ENCODE peak calls at places on chromosomes 5 and 9, in seven cellular contexts. V is left ventricle myocardium inferior, D is H9, C is thoracic aorta, N is AG04450, K is upper lobe of right lung, J is SK-N-SH. Z is an unnamed sample.

GRCh38 chr9:123425261-123425821 is 69.3 kb downstream of the CRB2 start:
- DNase-seq in N (no peak), D (no peak), K (no peak), V (no peak), C (no peak), J (no peak), Z (no peak)

GRCh38 chr5:76380346-76381074 is 22.6 kb upstream of the IQGAP2 start:
- DNase-seq in V (no peak), D (no peak), K (no peak), N (no peak), J (no peak), C (no peak), Z (no peak)

GRCh38 chr9:27073841-27074728 is 34.9 kb upstream of the TEK start:
- DNase-seq in K (no peak), J (no peak), V (no peak), D (no peak), N (no peak), C (no peak), Z (no peak)

GRCh38 chr9:27888661-27889295 is 315.5 kb upstream of the C9orf72 start:
- DNase-seq in V (no peak), N (no peak), K (peak; percentile 67), J (peak; percentile 10), D (peak; percentile 76), C (no peak), Z (no peak)

GRCh38 chr9:97954550-97954989 is 16.6 kb upstream of the HEMGN start:
- DNase-seq in V (no peak), J (peak; percentile 58), N (no peak), K (no peak), C (no peak), D (peak; percentile 80), Z (no peak)

GRCh38 chr9:120868676-120869359 is 8.2 kb downstream of the PHF19 start:
- DNase-seq in C (peak; percentile 91), J (peak; percentile 88), N (peak; percentile 76), K (peak; percentile 100), D (peak; percentile 99), V (peak; percentile 95), Z (peak; percentile 94)

GRCh38 chr5:7392401-7393024 is 3.4 kb upstream of the ADCY2 start:
- DNase-seq in V (no peak), D (peak; percentile 68), C (no peak), N (no peak), J (peak; percentile 30), K (no peak), Z (no peak)

GRCh38 chr9:11158676-11159075 is 545.9 kb upstream of the PTPRD start:
- DNase-seq in J (no peak), V (no peak), C (no peak), D (no peak), K (no peak), N (no peak), Z (no peak)

GRCh38 chr5:33997331-33997983 is 10.4 kb downstream of the AMACR start:
- DNase-seq in N (peak; percentile 65), C (peak; percentile 8), J (peak; percentile 58), V (no peak), K (peak; percentile 70), D (peak; percentile 41), Z (peak; percentile 13)

GRCh38 chr9:127340721-127341120 is 56.2 kb upstream of the SLC2A8 start:
- DNase-seq in J (no peak), N (no peak), V (no peak), C (no peak), D (no peak), K (no peak), Z (no peak)

GRCh38 chr5:101390317-101390908 is 487.3 kb upstream of the ST8SIA4 start:
- DNase-seq in J (peak; percentile 2), V (no peak), N (peak; percentile 0), C (no peak), K (no peak), D (peak; percentile 31), Z (no peak)

DNA sequence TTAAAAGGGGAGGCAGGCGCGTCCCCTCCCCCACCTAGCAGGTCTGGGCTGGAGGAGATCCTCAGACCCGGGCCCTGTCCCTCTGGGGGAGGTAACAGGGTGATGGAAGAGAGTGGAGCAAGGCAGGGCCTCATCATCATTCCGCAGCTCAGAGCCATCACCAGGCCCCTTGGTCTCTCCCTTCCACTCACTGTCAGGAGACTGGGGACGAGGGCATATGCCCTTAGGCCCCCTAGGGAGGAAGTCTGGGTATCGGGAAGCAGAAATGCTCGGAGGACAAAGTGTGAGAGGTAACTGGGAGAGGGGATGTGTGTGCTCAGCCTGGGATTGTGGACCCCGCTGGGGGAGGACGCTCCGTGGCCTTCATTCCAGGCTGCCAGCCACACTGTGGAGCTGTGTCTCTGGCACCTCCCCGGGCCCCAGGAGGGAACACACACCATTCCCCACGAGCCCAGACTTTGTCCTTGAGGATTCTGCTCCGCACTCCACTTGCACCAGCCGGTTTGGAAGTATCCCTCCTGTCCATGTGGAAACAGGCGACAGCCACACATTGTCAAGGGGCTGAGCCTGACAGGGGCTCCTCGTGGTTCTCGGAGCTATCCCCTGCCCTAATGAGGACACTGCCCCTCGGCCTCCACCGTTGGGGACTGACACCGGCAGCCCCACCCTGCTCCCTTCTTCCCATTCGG is 824 bp downstream of the REEP2 start:
- DNase-seq in K (peak; percentile 61), C (no peak), D (no peak), V (no peak), J (peak; percentile 77), N (no peak), Z (no peak)
- TF ChIP-seq CTCF in K (no peak), C (no peak), D (no peak), V (no peak), J (no peak), N (no peak), Z (no peak)

GRCh38 chr9:91117959-91118651 is 243.6 kb downstream of the AUH start:
- DNase-seq in N (no peak), J (no peak), D (peak; percentile 73), K (peak; percentile 98), C (peak; percentile 57), V (peak; percentile 85), Z (no peak)

GRCh38 chr9:91119147-91119546 is 242.6 kb downstream of the AUH start:
- DNase-seq in C (no peak), D (no peak), V (no peak), J (no peak), K (no peak), N (no peak), Z (peak; percentile 63)

GRCh38 chr9:91119679-91120078 is 242.0 kb downstream of the AUH start:
- DNase-seq in C (no peak), K (no peak), N (peak; percentile 47), V (no peak), J (no peak), D (no peak), Z (no peak)

GRCh38 chr9:91122755-91123154 is 239.0 kb downstream of the AUH start:
- DNase-seq in D (no peak), C (no peak), V (no peak), J (no peak), N (no peak), K (no peak), Z (no peak)

GRCh38 chr9:91120200-91120599 is 241.5 kb downstream of the AUH start:
- DNase-seq in N (no peak), D (no peak), K (no peak), J (no peak), V (no peak), C (no peak), Z (no peak)
- H3K27ac ChIP-seq in N (peak overlapping the region; percentile 59), D (no peak overlapping the region), K (no peak overlapping the region), J (peak overlapping the region; percentile 30), V (peak overlapping the region; percentile 74), C (peak overlapping the region; percentile 84), Z (peak overlapping the region; percentile 83)

GRCh38 chr9:136578915-136579637 is 33.2 kb upstream of the NOTCH1 start:
- DNase-seq in V (peak; percentile 47), N (no peak), K (no peak), D (peak; percentile 75), J (peak; percentile 59), C (no peak), Z (no peak)
- TF ChIP-seq CTCF in V (no peak), N (no peak), K (no peak), D (peak; percentile 13), J (no peak), C (no peak), Z (no peak)

DNA sequence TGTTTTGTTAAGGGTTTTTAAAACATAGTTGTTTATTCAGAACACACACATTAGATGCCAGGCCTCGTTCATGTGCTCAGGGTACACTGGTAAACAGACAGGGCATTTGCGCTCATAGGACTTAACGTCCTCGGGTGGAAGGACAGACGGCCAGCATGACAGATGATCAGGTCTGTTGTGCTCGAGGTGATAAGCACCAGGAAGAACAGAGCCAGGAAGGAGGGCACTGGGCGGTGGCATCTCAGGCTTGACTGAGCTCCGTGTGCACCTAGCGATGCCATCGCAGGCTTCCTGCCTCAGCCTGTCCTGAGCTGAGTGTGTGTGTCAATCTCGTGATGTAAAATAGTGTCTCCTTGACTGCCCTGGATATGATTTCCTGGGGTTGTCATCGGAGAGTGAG is 96.5 kb downstream of the EHMT1 start:
- DNase-seq in K (no peak), V (no peak), N (no peak), C (no peak), J (no peak), D (no peak), Z (no peak)
- H3K27ac ChIP-seq in K (no peak overlapping the region), V (no peak overlapping the region), N (no peak overlapping the region), C (no peak overlapping the region), J (no peak overlapping the region), D (no peak overlapping the region), Z (no peak overlapping the region)

GRCh38 chr5:132269635-132270344 is 12.3 kb downstream of the PDLIM4 start:
- DNase-seq in K (no peak), V (no peak), J (no peak), C (no peak), D (peak; percentile 10), N (no peak), Z (no peak)

GRCh38 chr5:132270345-132270685 is 12.8 kb downstream of the PDLIM4 start:
- DNase-seq in D (no peak), N (no peak), C (no peak), J (no peak), V (no peak), K (no peak), Z (no peak)

GRCh38 chr5:132272341-132273210 is 15.1 kb downstream of the PDLIM4 start:
- DNase-seq in C (no peak), V (peak; percentile 52), K (no peak), N (no peak), D (peak; percentile 83), J (peak; percentile 81), Z (no peak)

GRCh38 chr5:132270706-132271105 is 13.2 kb downstream of the PDLIM4 start:
- DNase-seq in D (peak; percentile 30), J (no peak), K (no peak), C (no peak), V (no peak), N (no peak), Z (no peak)

DNA sequence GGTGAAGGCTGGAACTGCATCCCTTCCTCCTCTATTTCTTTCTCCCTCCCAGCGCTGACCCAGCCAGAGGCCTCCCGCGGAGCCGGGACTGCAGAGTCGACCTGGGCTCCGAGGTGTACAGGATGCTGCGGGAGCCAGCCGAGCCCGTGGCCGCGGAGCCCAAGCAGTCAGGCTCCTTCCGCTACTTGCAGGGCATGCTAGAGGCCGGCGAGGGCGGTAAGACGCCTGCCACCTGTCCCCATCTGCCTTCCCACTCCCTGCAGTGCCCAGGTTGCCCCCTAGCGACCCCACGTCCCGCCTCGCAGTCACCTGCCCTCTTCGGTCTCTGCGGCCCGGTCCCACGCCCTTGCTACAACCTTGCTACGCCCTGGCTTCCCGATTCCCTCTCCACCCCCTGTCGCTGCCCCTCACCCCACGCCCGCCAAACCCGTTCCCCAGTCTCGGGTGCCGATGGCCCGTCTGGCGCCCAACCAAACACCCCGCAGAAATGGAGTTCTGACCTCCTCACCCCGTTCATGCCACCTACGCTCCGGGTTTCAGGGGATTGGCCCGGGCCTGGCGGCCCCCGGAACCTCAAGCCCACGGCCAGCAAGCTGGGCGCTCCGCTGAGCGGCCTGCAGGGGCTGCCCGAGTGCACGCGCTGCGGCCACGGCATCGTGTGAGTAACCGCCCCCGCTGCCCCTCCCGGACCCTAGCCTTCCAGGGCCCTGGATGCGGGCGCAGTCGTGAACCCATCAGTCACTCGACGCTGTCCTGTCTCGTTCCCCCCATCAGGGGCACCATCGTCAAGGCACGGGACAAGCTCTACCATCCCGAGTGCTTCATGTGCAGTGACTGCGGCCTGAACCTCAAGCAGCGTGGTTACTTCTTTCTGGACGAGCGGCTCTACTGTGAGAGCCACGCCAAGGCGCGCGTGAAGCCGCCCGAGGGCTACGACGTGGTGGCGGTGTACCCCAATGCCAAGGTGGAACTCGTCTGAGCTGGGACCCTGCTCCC is 14.1 kb downstream of the PDLIM4 start:
- DNase-seq in J (no peak), C (peak; percentile 1), K (no peak), N (no peak), V (no peak), D (peak; percentile 67), Z (no peak)
- TF ChIP-seq CTCF in J (no peak), C (no peak), K (no peak), N (no peak), V (no peak), D (no peak), Z (no peak)

Z was measured in keratinocyte.